ENCODE peak calls at places on chromosome 4, in ten cellular contexts. S is NCI-H1417 treated with DMSO at 0.1 percent for 48 hours; J is activated T-cell treated with anti-CD3 and anti-CD28 coated beads, Interleukin-2, amount 50 U/mL, for 1 hour; G is NCI-H774; D is ureter; Z is right lobe of liver; F is neuronal stem cell; V is HuH-7; Y is NT2/D1; T is KG1. L is an unnamed sample.

GRCh38 chr4:66430856-66431255 is 760.6 kb upstream of the EPHA5 start:
- DNase-seq in F (peak; percentile 2), G (no peak), S (no peak), D (no peak), J (no peak), Y (peak; percentile 2), V (peak; percentile 5), T (no peak), Z (no peak), L (no peak)

GRCh38 chr4:8548731-8549351 is 31.4 kb upstream of the GPR78 start:
- DNase-seq in D (no peak), V (no peak), S (no peak), G (no peak), T (no peak), J (no peak), F (no peak), Y (no peak), Z (no peak), L (no peak)

GRCh38 chr4:182231080-182231479 is 12.1 kb upstream of the TENM3 start:
- DNase-seq in D (no peak), G (no peak), Y (no peak), V (no peak), Z (no peak), J (no peak), S (no peak), F (no peak), T (no peak), L (peak; percentile 76)

GRCh38 chr4:7698586-7698985 is 241.1 kb downstream of the AFAP1 start:
- DNase-seq in D (no peak), S (no peak), J (no peak), T (no peak), Z (no peak), G (no peak), F (no peak), Y (no peak), V (no peak), L (no peak)

GRCh38 chr4:93646225-93646930 is 182.2 kb upstream of the ATOH1 start:
- DNase-seq in T (no peak), F (no peak), J (no peak), D (no peak), Z (no peak), Y (no peak), G (no peak), V (peak; percentile 5), S (peak; percentile 39), L (peak; percentile 64)

GRCh38 chr4:128162434-128162833 is 101.3 kb downstream of the LARP1B start:
- DNase-seq in G (no peak), J (no peak), Y (no peak), S (no peak), F (no peak), V (no peak), T (no peak), Z (no peak), D (no peak), L (no peak)

GRCh38 chr4:125444166-125444565 is 129.4 kb downstream of the FAT4 start:
- DNase-seq in D (no peak), Y (no peak), F (no peak), V (no peak), Z (no peak), G (no peak), J (no peak), S (no peak), T (no peak), L (no peak)

GRCh38 chr4:114383721-114384120 is 214.9 kb upstream of the UGT8 start:
- DNase-seq in G (no peak), D (no peak), T (no peak), F (no peak), S (no peak), Y (no peak), Z (no peak), J (no peak), V (no peak), L (no peak)

GRCh38 chr4:150436598-150437370 is 145.2 kb upstream of the MAB21L2 start:
- DNase-seq in S (no peak), D (no peak), T (no peak), Z (no peak), Y (no peak), F (no peak), G (no peak), V (no peak), J (no peak), L (no peak)

GRCh38 chr4:123350191-123350544 is 46.4 kb upstream of the SPRY1 start:
- DNase-seq in V (peak; percentile 32), D (peak; percentile 64), J (no peak), T (no peak), F (no peak), Y (peak; percentile 44), G (peak; percentile 0), Z (no peak), S (no peak), L (no peak)

GRCh38 chr4:177214935-177215334 is 94.7 kb upstream of the NEIL3 start:
- DNase-seq in F (no peak), S (no peak), Z (no peak), G (no peak), Y (no peak), T (no peak), V (no peak), D (no peak), J (no peak), L (no peak)

GRCh38 chr4:47639531-47639930 is 154.5 kb downstream of the ATP10D start:
- DNase-seq in V (no peak), Y (no peak), F (no peak), D (no peak), G (no peak), T (no peak), J (no peak), Z (no peak), S (no peak), L (no peak)

GRCh38 chr4:137266511-137266910 is 265.8 kb downstream of the PCDH18 start:
- DNase-seq in Y (no peak), G (no peak), D (no peak), T (no peak), J (no peak), V (no peak), Z (no peak), F (no peak), S (no peak), L (no peak)

GRCh38 chr4:110452546-110452945 is 23.4 kb upstream of the ENPEP start:
- DNase-seq in G (no peak), Y (no peak), D (no peak), Z (no peak), V (no peak), T (no peak), F (no peak), J (no peak), S (no peak), L (no peak)

GRCh38 chr4:42391981-42392380 is 5.3 kb upstream of the SHISA3 start:
- DNase-seq in F (no peak), T (no peak), G (no peak), D (no peak), V (no peak), J (no peak), Y (no peak), S (no peak), Z (no peak), L (no peak)

GRCh38 chr4:22987861-22988260 is 295.1 kb downstream of the GBA3 start:
- DNase-seq in V (no peak), D (no peak), Z (no peak), J (no peak), G (no peak), T (no peak), S (no peak), F (no peak), Y (no peak), L (peak; percentile 41)

GRCh38 chr4:122876456-122876855 is 45.9 kb downstream of the NUDT6 start:
- DNase-seq in D (no peak), S (no peak), G (no peak), V (no peak), Y (no peak), T (no peak), F (no peak), Z (no peak), J (no peak), L (no peak)

GRCh38 chr4:186725422-186726149 is 1.9 kb upstream of the FAT1 start:
- DNase-seq in D (peak; percentile 84), G (peak; percentile 28), F (peak; percentile 63), J (no peak), V (peak; percentile 33), Y (no peak), T (no peak), Z (peak; percentile 84), S (no peak), L (peak; percentile 80)

GRCh38 chr4:59200992-59201391 is 1999.1 kb upstream of the ADGRL3 start:
- DNase-seq in D (no peak), S (no peak), V (no peak), G (no peak), Y (no peak), T (no peak), F (no peak), Z (no peak), J (no peak), L (no peak)

GRCh38 chr4:1211371-1211770 is 37.6 kb downstream of the CTBP1 start:
- DNase-seq in F (no peak), D (no peak), T (no peak), Z (peak; percentile 41), S (no peak), G (no peak), J (no peak), Y (no peak), V (no peak), L (no peak)

GRCh38 chr4:27692098-27692679 is 831.5 kb downstream of the STIM2 start:
- DNase-seq in S (no peak), Y (peak; percentile 40), V (peak; percentile 40), J (no peak), Z (no peak), G (no peak), F (no peak), T (peak; percentile 3), D (no peak), L (peak; percentile 16)

GRCh38 chr4:162645381-162645780 is 481.6 kb upstream of the FSTL5 start:
- DNase-seq in T (no peak), F (no peak), Y (peak; percentile 3), S (no peak), G (no peak), Z (no peak), V (no peak), D (no peak), J (no peak), L (peak; percentile 49)

GRCh38 chr4:158763462-158763861 is 5.4 kb upstream of the FNIP2 start:
- DNase-seq in S (no peak), F (no peak), J (no peak), D (no peak), T (no peak), Y (no peak), V (no peak), Z (no peak), G (no peak), L (no peak)

GRCh38 chr4:129344058-129344457 is 248.1 kb downstream of the C4orf33 start:
- DNase-seq in T (peak; percentile 8), J (no peak), V (peak; percentile 2), F (peak; percentile 26), Z (no peak), S (no peak), G (no peak), D (no peak), Y (no peak), L (no peak)

GRCh38 chr4:166066936-166067335 is 193.9 kb downstream of the TLL1 start:
- DNase-seq in G (no peak), Z (no peak), J (no peak), F (no peak), V (no peak), T (no peak), Y (no peak), D (no peak), S (no peak), L (no peak)

L was measured in Caki2.